ENCODE peak calls at places on chromosomes 2 and 18, in four cellular contexts. M, I, V and H are unnamed samples. For H3K27me3, the result is how much of the 10 kb centered on the place peaks cover.

GRCh38 chr2:9057939-9058761 is 54.7 kb upstream of the MBOAT2 start:
- DNase-seq in M (no peak), I (no peak), V (no peak), H (no peak)

GRCh38 chr18:51645607-51646006 is 448.1 kb upstream of the MEX3C start:
- DNase-seq in M (no peak), I (no peak), V (no peak), H (no peak)

GRCh38 chr2:190636362-190636761 is 12.5 kb upstream of the NAB1 start:
- DNase-seq in M (no peak), I (no peak), V (no peak), H (no peak)

GRCh38 chr2:96970248-96970875 is 16.0 kb downstream of the FAM178B start:
- DNase-seq in M (no peak), I (no peak), V (no peak), H (no peak)

GRCh38 chr2:27496357-27497287 is at the start of gene GCKR:
- DNase-seq in M (no peak), I (no peak), V (no peak), H (no peak)

GRCh38 chr18:70384181-70384790 is 95.4 kb downstream of the SOCS6 start:
- DNase-seq in M (no peak), I (no peak), V (no peak), H (no peak)

GRCh38 chr18:24631238-24632025 is 171.0 kb downstream of the HRH4 start:
- DNase-seq in M (no peak), I (no peak), V (no peak), H (no peak)

GRCh38 chr18:50410894-50411293 is 36.0 kb downstream of the SKA1 start:
- DNase-seq in M (no peak), I (no peak), V (no peak), H (no peak)

GRCh38 chr18:49238433-49239042 is 221.9 kb downstream of the DYM start:
- DNase-seq in M (peak), I (no peak), V (no peak), H (peak)

GRCh38 chr2:187956906-187957534 is 334.7 kb upstream of the GULP1 start:
- DNase-seq in M (no peak), I (no peak), V (no peak), H (no peak)

GRCh38 chr2:9331704-9332103 is 91.6 kb downstream of the ITGB1BP1 start:
- DNase-seq in M (peak), I (no peak), V (no peak), H (no peak)

GRCh38 chr18:72086421-72086820 is 457.7 kb downstream of the CBLN2 start:
- DNase-seq in M (peak), I (no peak), V (no peak), H (peak)

GRCh38 chr2:7819860-7820259 is 862.0 kb upstream of the ID2 start:
- DNase-seq in M (no peak), I (no peak), V (no peak), H (no peak)

GRCh38 chr2:7829241-7829640 is 852.6 kb upstream of the ID2 start:
- DNase-seq in M (no peak), I (no peak), V (no peak), H (no peak)

GRCh38 chr2:7826656-7827055 is 855.2 kb upstream of the ID2 start:
- DNase-seq in M (no peak), I (no peak), V (no peak), H (no peak)

DNA sequence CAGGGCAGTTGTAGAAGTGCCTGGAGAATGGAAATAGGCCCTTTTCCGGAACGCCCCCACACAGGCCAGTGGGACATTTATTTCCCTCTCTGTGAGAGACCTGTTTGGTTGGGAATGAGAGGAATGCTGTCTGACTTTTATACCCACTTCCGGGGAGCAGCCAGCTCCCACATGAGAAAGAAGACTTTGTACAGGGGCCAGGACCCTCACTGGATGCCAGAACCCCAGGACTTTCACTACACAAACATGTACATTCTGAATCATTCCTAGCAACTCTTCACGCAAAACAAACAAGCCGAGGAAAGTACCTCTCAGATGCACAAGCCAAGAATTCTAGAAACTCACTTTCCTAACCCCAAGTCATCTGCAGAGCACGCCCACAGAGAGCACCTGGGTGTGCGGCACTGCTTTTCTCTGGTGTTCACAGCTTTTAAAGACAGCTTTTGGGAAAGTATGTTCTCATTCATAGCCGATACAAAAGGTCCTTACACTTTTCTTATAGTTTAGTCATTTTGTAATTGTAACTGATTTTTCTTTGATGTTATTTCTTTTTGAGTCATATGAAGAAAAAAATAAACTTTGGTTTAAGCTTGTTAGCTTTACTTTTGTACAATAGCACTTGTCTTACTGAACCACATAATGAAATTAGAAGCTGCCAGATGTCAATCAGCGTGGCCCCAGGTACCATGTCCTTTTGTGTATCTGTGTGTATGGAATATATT is 856.1 kb upstream of the ID2 start:
- DNase-seq in M (no peak), I (no peak), V (no peak), H (no peak)
- H3K27ac ChIP-seq in M (no peak), I (no peak), V (no peak), H (no peak)

GRCh38 chr2:239558661-239559060 is 157.8 kb upstream of the HDAC4 start:
- DNase-seq in M (no peak), I (no peak), V (no peak), H (no peak)

GRCh38 chr2:239559417-239560261 is 158.8 kb upstream of the HDAC4 start:
- DNase-seq in M (no peak), I (no peak), V (no peak), H (no peak)

GRCh38 chr2:239564587-239564986 is 163.8 kb upstream of the HDAC4 start:
- DNase-seq in M (no peak), I (no peak), V (no peak), H (no peak)

GRCh38 chr2:239563561-239563960 is 162.7 kb upstream of the HDAC4 start:
- DNase-seq in M (no peak), I (no peak), V (no peak), H (no peak)

GRCh38 chr2:239561448-239562001 is 160.7 kb upstream of the HDAC4 start:
- DNase-seq in M (no peak), I (no peak), V (no peak), H (no peak)
- H3K27me3 ChIP-seq in M (under half), I (under half), V (under half), H (under half)

DNA sequence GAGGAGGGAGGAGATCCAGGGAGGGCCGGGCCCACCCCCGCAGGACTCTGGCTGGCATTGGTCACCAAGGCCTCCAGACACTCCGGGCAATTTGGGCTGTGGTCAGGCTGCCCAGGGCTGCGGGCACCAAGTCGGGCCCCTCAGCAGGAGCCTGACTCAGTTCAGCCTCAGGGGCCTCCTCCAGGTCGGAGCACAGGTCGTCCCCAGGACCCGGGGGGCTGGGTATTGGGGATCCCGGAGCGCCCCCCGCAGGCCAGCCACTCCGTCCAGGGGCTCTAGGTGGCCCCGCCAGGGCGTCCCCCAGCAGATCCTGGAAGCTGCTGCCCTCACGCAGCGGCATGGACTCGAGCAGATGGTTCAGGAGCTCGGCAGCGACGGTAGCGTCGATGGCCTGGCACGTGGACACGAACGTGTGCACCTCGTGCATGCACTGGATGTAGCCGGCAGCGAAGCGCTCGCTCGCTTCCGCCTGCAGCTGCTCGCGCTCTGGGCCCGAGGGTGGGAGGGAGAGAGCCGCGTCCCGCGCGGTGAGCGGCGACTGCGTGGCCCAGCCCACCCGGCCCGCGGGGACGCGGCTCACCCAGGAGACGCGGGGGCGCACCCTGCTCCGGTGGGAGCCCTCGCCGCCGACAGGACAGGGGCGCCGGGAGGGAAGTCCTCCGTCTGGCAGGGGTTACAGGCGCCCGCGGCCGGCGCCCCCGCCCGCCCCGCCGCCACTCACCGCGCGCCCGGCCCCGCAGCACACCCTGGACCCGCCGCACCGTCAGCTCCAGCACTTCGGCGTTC is 879 bp downstream of the HES6 start:
- DNase-seq in M (no peak), I (peak), V (peak), H (peak)
- H3K27ac ChIP-seq in M (no peak), I (no peak), V (no peak), H (no peak)

DNA sequence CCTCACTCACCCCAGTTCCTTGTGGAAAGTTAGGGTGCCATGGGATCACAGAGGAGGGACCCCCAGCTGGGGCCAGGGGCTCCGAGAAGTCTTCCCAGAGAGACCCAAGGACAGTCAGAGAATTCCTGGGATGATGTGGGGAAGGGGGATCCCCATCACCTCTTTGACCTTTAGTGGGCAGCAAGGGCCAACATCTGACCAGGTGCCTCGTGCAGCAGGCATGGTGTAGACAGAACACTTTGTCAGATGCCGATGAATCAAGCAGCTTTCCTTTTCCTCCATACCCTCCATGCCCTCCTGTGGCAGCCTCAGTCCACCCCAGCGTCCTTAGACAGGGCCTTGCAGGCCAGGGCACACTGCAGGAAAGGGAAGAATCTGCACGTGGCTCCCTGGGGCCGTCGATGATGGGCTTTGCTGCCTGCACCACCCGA is 26.4 kb downstream of the GPR55 start:
- DNase-seq in M (no peak), I (no peak), V (peak), H (no peak)
- H3K27me3 ChIP-seq in M (under half), I (under half), V (under half), H (under half)

GRCh38 chr2:70767699-70768584 is at the start of gene ADD2:
- DNase-seq in M (peak), I (no peak), V (peak), H (no peak)
- H3K27ac ChIP-seq in M (no peak), I (no peak), V (no peak), H (no peak)

DNA sequence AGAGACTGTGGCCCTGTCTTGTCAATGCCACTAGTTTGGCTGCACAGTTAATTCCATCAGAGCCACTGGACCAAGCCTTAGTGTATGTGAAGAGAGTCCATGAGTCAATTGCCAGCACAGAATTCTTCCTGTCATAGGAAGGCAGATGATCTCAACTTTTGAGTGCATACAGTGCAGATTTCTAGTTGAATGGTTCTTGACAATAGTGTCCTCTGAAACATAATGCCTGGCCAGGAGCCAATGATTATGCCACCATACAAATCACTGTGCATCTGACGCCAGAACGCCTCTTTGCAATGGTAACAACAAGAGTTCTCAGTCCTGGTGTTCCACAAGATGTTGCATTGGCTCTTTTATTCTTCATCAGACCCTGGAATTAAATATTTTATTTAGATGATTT is 7.1 kb downstream of the NEUROD1 start:
- DNase-seq in M (no peak), I (no peak), V (no peak), H (no peak)
- H3K27me3 ChIP-seq in M (half or more), I (under half), V (under half), H (under half)

DNA sequence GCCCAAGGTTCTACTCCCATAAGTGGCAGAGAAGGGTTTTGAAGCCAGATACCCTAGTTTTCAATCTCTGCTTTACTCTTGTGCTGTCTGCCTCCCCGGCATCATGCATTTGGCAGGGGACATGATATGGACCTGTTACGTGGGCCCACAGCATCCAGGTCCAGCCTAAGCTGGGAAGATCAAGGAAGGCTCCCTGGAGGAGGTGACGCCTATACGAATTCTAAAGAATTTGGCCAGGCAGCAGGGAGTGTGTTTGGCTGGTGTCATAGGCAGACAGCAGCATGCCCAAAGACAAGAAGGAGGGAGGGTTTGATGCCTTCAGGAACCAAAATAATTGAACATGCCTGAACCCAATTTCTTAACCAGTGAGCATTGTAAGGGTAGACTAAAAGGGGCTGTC is 21.2 kb downstream of the NRP2 start:
- DNase-seq in M (no peak), I (no peak), V (no peak), H (no peak)
- H3K27ac ChIP-seq in M (no peak), I (no peak), V (no peak), H (no peak)